ENCODE peak calls at places on chromosomes 3 and 15, in seven cellular contexts. One of them, this sample, is unnamed.

GRCh38 chr15:85592148-85592547 is 202.6 kb downstream of the KLHL25 start:
- DNase-seq in pancreas: no peak
- DNase-seq in heart right ventricle: no peak
- DNase-seq in stomach: no peak
- DNase-seq in GM12865: no peak
- DNase-seq in brain microvascular endothelial cell: peak; percentile 85
- DNase-seq in hepatocyte: no peak
- DNase-seq in this sample: peak; percentile 90

GRCh38 chr3:13016083-13016725 is 57.0 kb downstream of the IQSEC1 start:
- DNase-seq in pancreas: no peak
- DNase-seq in heart right ventricle: peak; percentile 67
- DNase-seq in stomach: peak; percentile 57
- DNase-seq in GM12865: peak; percentile 91
- DNase-seq in brain microvascular endothelial cell: no peak
- DNase-seq in hepatocyte: no peak
- DNase-seq in this sample: no peak

GRCh38 chr3:194030372-194030771 is 105.6 kb upstream of the HES1 start:
- DNase-seq in pancreas: peak; percentile 78
- DNase-seq in heart right ventricle: no peak
- DNase-seq in stomach: peak; percentile 74
- DNase-seq in GM12865: no peak
- DNase-seq in brain microvascular endothelial cell: no peak
- DNase-seq in hepatocyte: no peak
- DNase-seq in this sample: no peak

GRCh38 chr3:138219255-138219654 is 32.2 kb downstream of the ARMC8 start:
- DNase-seq in pancreas: no peak
- DNase-seq in heart right ventricle: no peak
- DNase-seq in stomach: no peak
- DNase-seq in GM12865: peak; percentile 11
- DNase-seq in brain microvascular endothelial cell: peak; percentile 61
- DNase-seq in hepatocyte: no peak
- DNase-seq in this sample: peak; percentile 50

GRCh38 chr15:47644713-47645112 is 72.6 kb upstream of the SEMA6D start:
- DNase-seq in pancreas: no peak
- DNase-seq in heart right ventricle: no peak
- DNase-seq in stomach: no peak
- DNase-seq in GM12865: no peak
- DNase-seq in brain microvascular endothelial cell: no peak
- DNase-seq in hepatocyte: no peak
- DNase-seq in this sample: no peak

GRCh38 chr15:32824777-32825176 is 107.0 kb downstream of the GREM1 start:
- DNase-seq in pancreas: no peak
- DNase-seq in heart right ventricle: no peak
- DNase-seq in stomach: no peak
- DNase-seq in GM12865: no peak
- DNase-seq in brain microvascular endothelial cell: peak; percentile 87
- DNase-seq in hepatocyte: no peak
- DNase-seq in this sample: peak; percentile 85

GRCh38 chr3:48440590-48440958 is 517 bp downstream of the TMA7 start:
- DNase-seq in pancreas: no peak
- DNase-seq in heart right ventricle: no peak
- DNase-seq in stomach: no peak
- DNase-seq in GM12865: no peak
- DNase-seq in brain microvascular endothelial cell: no peak
- DNase-seq in hepatocyte: peak; percentile 32
- DNase-seq in this sample: peak; percentile 30

GRCh38 chr3:159804726-159805410 is 183.8 kb upstream of the IL12A start:
- DNase-seq in pancreas: peak; percentile 65
- DNase-seq in heart right ventricle: no peak
- DNase-seq in stomach: peak; percentile 58
- DNase-seq in GM12865: peak; percentile 76
- DNase-seq in brain microvascular endothelial cell: peak; percentile 87
- DNase-seq in hepatocyte: peak; percentile 91
- DNase-seq in this sample: peak; percentile 94

GRCh38 chr15:83764201-83764839 is 110.4 kb downstream of the ADAMTSL3 start:
- DNase-seq in pancreas: no peak
- DNase-seq in heart right ventricle: no peak
- DNase-seq in stomach: no peak
- DNase-seq in GM12865: no peak
- DNase-seq in brain microvascular endothelial cell: no peak
- DNase-seq in hepatocyte: no peak
- DNase-seq in this sample: no peak

GRCh38 chr3:148957586-148957985 is 33.8 kb upstream of the GYG1 start:
- DNase-seq in pancreas: no peak
- DNase-seq in heart right ventricle: no peak
- DNase-seq in stomach: no peak
- DNase-seq in GM12865: peak; percentile 26
- DNase-seq in brain microvascular endothelial cell: no peak
- DNase-seq in hepatocyte: no peak
- DNase-seq in this sample: peak; percentile 27

GRCh38 chr3:75089831-75090230 is 475.4 kb upstream of the CNTN3 start:
- DNase-seq in pancreas: no peak
- DNase-seq in heart right ventricle: no peak
- DNase-seq in stomach: no peak
- DNase-seq in GM12865: no peak
- DNase-seq in brain microvascular endothelial cell: no peak
- DNase-seq in hepatocyte: no peak
- DNase-seq in this sample: no peak

GRCh38 chr3:111734652-111735051 is 124.4 kb upstream of the PHLDB2 start:
- DNase-seq in pancreas: no peak
- DNase-seq in heart right ventricle: no peak
- DNase-seq in stomach: no peak
- DNase-seq in GM12865: no peak
- DNase-seq in brain microvascular endothelial cell: no peak
- DNase-seq in hepatocyte: no peak
- DNase-seq in this sample: no peak

GRCh38 chr3:185926445-185926844 is 11.4 kb downstream of the TRA2B start:
- DNase-seq in pancreas: no peak
- DNase-seq in heart right ventricle: no peak
- DNase-seq in stomach: no peak
- DNase-seq in GM12865: no peak
- DNase-seq in brain microvascular endothelial cell: no peak
- DNase-seq in hepatocyte: peak; percentile 32
- DNase-seq in this sample: no peak

GRCh38 chr3:185928532-185928931 is 9.3 kb downstream of the TRA2B start:
- DNase-seq in pancreas: no peak
- DNase-seq in heart right ventricle: no peak
- DNase-seq in stomach: no peak
- DNase-seq in GM12865: no peak
- DNase-seq in brain microvascular endothelial cell: no peak
- DNase-seq in hepatocyte: no peak
- DNase-seq in this sample: no peak

GRCh38 chr3:185925353-185925752 is 12.5 kb downstream of the TRA2B start:
- DNase-seq in pancreas: no peak
- DNase-seq in heart right ventricle: no peak
- DNase-seq in stomach: no peak
- DNase-seq in GM12865: no peak
- DNase-seq in brain microvascular endothelial cell: no peak
- DNase-seq in hepatocyte: no peak
- DNase-seq in this sample: no peak

GRCh38 chr3:185929192-185930151 is 8.3 kb downstream of the TRA2B start:
- DNase-seq in pancreas: no peak
- DNase-seq in heart right ventricle: no peak
- DNase-seq in stomach: no peak
- DNase-seq in GM12865: no peak
- DNase-seq in brain microvascular endothelial cell: no peak
- DNase-seq in hepatocyte: no peak
- DNase-seq in this sample: no peak

DNA sequence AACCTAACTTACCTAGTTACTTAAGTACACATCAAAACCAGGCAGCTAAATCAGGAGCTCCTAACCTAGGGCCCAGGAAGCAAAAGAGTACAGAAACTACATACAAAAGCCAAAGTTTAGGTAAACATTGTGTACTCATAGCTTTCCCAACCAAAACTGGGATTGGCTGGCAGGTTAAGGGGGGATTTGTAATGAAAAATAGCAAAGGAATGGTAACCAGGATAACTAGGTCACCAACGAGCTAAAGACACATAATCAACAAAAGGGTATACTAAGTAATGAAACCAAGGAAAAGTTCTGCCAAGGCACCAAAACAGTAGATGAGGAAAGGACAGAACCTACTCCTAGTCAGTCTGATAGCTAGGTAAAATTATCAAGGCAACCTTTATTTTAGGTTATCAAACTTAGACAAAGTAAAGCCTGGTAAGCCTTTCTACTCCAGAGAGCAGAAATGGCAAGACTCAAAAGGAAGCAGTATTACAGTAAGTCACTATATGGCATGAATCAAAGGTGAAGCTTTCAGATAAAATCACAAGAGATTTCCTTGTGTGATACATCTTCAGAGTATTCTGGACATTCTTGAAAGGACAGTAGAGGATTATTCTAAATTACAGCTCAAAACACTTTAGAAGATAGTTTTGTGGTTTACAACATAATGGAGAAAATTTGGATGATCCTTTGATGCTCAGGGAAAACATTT is 10.2 kb downstream of the TRA2B start:
- DNase-seq in pancreas: no peak
- DNase-seq in heart right ventricle: no peak
- DNase-seq in stomach: no peak
- DNase-seq in GM12865: no peak
- DNase-seq in brain microvascular endothelial cell: no peak
- DNase-seq in hepatocyte: no peak
- DNase-seq in this sample: no peak
- H3K4me3 ChIP-seq in pancreas: no peak overlapping the region
- H3K4me3 ChIP-seq in heart right ventricle: peak overlapping the region; percentile 97
- H3K4me3 ChIP-seq in stomach: peak overlapping the region; percentile 29
- H3K4me3 ChIP-seq in GM12865: no peak overlapping the region
- H3K4me3 ChIP-seq in brain microvascular endothelial cell: no peak overlapping the region
- H3K4me3 ChIP-seq in hepatocyte: no peak overlapping the region
- H3K4me3 ChIP-seq in this sample: no peak overlapping the region

GRCh38 chr3:19885468-19885867 is 48.5 kb downstream of the EFHB start:
- DNase-seq in pancreas: no peak
- DNase-seq in heart right ventricle: no peak
- DNase-seq in stomach: no peak
- DNase-seq in GM12865: peak; percentile 47
- DNase-seq in brain microvascular endothelial cell: peak; percentile 6
- DNase-seq in hepatocyte: peak; percentile 58
- DNase-seq in this sample: peak; percentile 60
- TF ChIP-seq CTCF in pancreas: no peak
- TF ChIP-seq CTCF in heart right ventricle: peak; percentile 67
- TF ChIP-seq CTCF in stomach: no peak
- TF ChIP-seq CTCF in GM12865: peak; percentile 47
- TF ChIP-seq CTCF in brain microvascular endothelial cell: peak; percentile 64
- TF ChIP-seq CTCF in hepatocyte: peak; percentile 65
- TF ChIP-seq CTCF in this sample: peak; percentile 57

GRCh38 chr3:183350164-183350563 is 78.3 kb downstream of the MCF2L2 start:
- DNase-seq in pancreas: no peak
- DNase-seq in heart right ventricle: no peak
- DNase-seq in stomach: no peak
- DNase-seq in GM12865: no peak
- DNase-seq in brain microvascular endothelial cell: no peak
- DNase-seq in hepatocyte: no peak
- DNase-seq in this sample: no peak

GRCh38 chr3:183354325-183354831 is 74.0 kb downstream of the MCF2L2 start:
- DNase-seq in pancreas: no peak
- DNase-seq in heart right ventricle: no peak
- DNase-seq in stomach: no peak
- DNase-seq in GM12865: no peak
- DNase-seq in brain microvascular endothelial cell: no peak
- DNase-seq in hepatocyte: no peak
- DNase-seq in this sample: no peak

GRCh38 chr3:183354874-183355273 is 73.5 kb downstream of the MCF2L2 start:
- DNase-seq in pancreas: no peak
- DNase-seq in heart right ventricle: no peak
- DNase-seq in stomach: no peak
- DNase-seq in GM12865: no peak
- DNase-seq in brain microvascular endothelial cell: no peak
- DNase-seq in hepatocyte: no peak
- DNase-seq in this sample: no peak

GRCh38 chr3:183353421-183353820 is 75.0 kb downstream of the MCF2L2 start:
- DNase-seq in pancreas: no peak
- DNase-seq in heart right ventricle: no peak
- DNase-seq in stomach: no peak
- DNase-seq in GM12865: no peak
- DNase-seq in brain microvascular endothelial cell: no peak
- DNase-seq in hepatocyte: no peak
- DNase-seq in this sample: no peak

GRCh38 chr3:183349421-183350157 is 78.8 kb downstream of the MCF2L2 start:
- DNase-seq in pancreas: no peak
- DNase-seq in heart right ventricle: no peak
- DNase-seq in stomach: no peak
- DNase-seq in GM12865: no peak
- DNase-seq in brain microvascular endothelial cell: no peak
- DNase-seq in hepatocyte: no peak
- DNase-seq in this sample: no peak
- H3K4me3 ChIP-seq in pancreas: no peak overlapping the region
- H3K4me3 ChIP-seq in heart right ventricle: no peak overlapping the region
- H3K4me3 ChIP-seq in stomach: no peak overlapping the region
- H3K4me3 ChIP-seq in GM12865: no peak overlapping the region
- H3K4me3 ChIP-seq in brain microvascular endothelial cell: no peak overlapping the region
- H3K4me3 ChIP-seq in hepatocyte: no peak overlapping the region
- H3K4me3 ChIP-seq in this sample: no peak overlapping the region

GRCh38 chr3:175068587-175068986 is 209.5 kb downstream of the NAALADL2 start:
- DNase-seq in pancreas: no peak
- DNase-seq in heart right ventricle: no peak
- DNase-seq in stomach: no peak
- DNase-seq in GM12865: no peak
- DNase-seq in brain microvascular endothelial cell: no peak
- DNase-seq in hepatocyte: no peak
- DNase-seq in this sample: no peak

GRCh38 chr3:175065492-175065891 is 206.4 kb downstream of the NAALADL2 start:
- DNase-seq in pancreas: no peak
- DNase-seq in heart right ventricle: no peak
- DNase-seq in stomach: no peak
- DNase-seq in GM12865: no peak
- DNase-seq in brain microvascular endothelial cell: no peak
- DNase-seq in hepatocyte: no peak
- DNase-seq in this sample: no peak

GRCh38 chr3:175070946-175071345 is 211.8 kb downstream of the NAALADL2 start:
- DNase-seq in pancreas: no peak
- DNase-seq in heart right ventricle: no peak
- DNase-seq in stomach: no peak
- DNase-seq in GM12865: no peak
- DNase-seq in brain microvascular endothelial cell: no peak
- DNase-seq in hepatocyte: no peak
- DNase-seq in this sample: no peak

DNA sequence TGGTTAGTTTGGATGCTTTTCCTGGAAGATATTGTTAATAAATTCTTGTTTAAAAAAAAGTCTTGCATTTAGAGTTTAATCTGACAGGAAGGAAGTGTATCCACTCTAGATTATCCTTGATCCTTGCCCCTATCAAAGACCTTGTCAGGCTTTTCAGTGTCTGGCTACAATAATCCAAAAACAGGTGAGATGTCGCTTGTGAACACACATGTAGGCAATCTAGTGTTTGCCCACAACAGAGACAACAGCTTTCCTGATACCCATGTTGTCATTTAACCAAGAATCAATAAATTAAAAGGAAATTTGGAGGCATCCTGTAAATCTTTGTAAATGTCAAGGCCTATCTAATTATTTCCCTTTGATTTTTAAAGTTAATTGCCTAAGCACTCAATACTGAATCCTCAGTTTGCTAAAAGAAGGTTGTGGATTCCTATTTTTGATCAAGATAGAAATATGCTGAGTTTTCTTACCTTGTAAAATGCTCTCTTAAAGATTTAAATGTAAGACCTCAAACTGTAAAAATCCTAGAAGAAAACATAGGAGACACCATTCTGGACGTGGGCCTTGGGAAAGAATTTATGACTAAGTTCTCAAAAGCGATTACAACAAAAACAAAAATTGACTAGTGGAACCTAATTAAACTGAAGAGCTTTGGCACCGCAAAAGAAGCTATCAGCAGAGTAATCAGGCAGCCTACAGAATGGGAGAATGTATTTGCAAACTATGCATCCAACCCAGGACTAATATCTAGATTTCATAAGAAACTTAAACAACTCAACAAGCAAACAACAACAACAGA is 207.7 kb downstream of the NAALADL2 start:
- DNase-seq in pancreas: no peak
- DNase-seq in heart right ventricle: no peak
- DNase-seq in stomach: no peak
- DNase-seq in GM12865: no peak
- DNase-seq in brain microvascular endothelial cell: no peak
- DNase-seq in hepatocyte: no peak
- DNase-seq in this sample: no peak
- TF ChIP-seq CTCF in pancreas: no peak
- TF ChIP-seq CTCF in heart right ventricle: no peak
- TF ChIP-seq CTCF in stomach: no peak
- TF ChIP-seq CTCF in GM12865: no peak
- TF ChIP-seq CTCF in brain microvascular endothelial cell: no peak
- TF ChIP-seq CTCF in hepatocyte: no peak
- TF ChIP-seq CTCF in this sample: no peak

This sample was measured in fibroblast of pulmonary artery.